ENCODE peak calls at places on chromosome 3, in ten cellular contexts. One of them, this sample, is unnamed.

GRCh38 chr3:129195731-129196256 is 12.1 kb upstream of the CNBP start:
- DNase-seq in SIG-M5: no peak
- DNase-seq in epithelial cell of proximal tubule: peak
- DNase-seq in activated CD4-positive, alpha-beta T cell treated with anti-CD3 and anti-CD28 coated beads for 36 hours: peak
- DNase-seq in central memory CD8-positive, alpha-beta T cell: no peak
- DNase-seq in right cardiac atrium: peak
- DNase-seq in lower leg skin: peak
- DNase-seq in posterior cingulate gyrus: no peak
- DNase-seq in SK-N-SH: no peak
- DNase-seq in HS-5: peak
- DNase-seq in this sample: peak

GRCh38 chr3:122975163-122975923 is 52.2 kb downstream of the SEMA5B start:
- DNase-seq in SIG-M5: no peak
- DNase-seq in epithelial cell of proximal tubule: no peak
- DNase-seq in activated CD4-positive, alpha-beta T cell treated with anti-CD3 and anti-CD28 coated beads for 36 hours: peak
- DNase-seq in central memory CD8-positive, alpha-beta T cell: peak
- DNase-seq in right cardiac atrium: no peak
- DNase-seq in lower leg skin: no peak
- DNase-seq in posterior cingulate gyrus: no peak
- DNase-seq in SK-N-SH: peak
- DNase-seq in HS-5: no peak
- DNase-seq in this sample: no peak

GRCh38 chr3:60594025-60594424 is 657.2 kb downstream of the FHIT start:
- DNase-seq in SIG-M5: no peak
- DNase-seq in epithelial cell of proximal tubule: no peak
- DNase-seq in activated CD4-positive, alpha-beta T cell treated with anti-CD3 and anti-CD28 coated beads for 36 hours: no peak
- DNase-seq in central memory CD8-positive, alpha-beta T cell: no peak
- DNase-seq in right cardiac atrium: peak
- DNase-seq in lower leg skin: peak
- DNase-seq in posterior cingulate gyrus: no peak
- DNase-seq in SK-N-SH: no peak
- DNase-seq in HS-5: no peak
- DNase-seq in this sample: peak

GRCh38 chr3:129317876-129318275 is 39.2 kb downstream of the HMCES start:
- DNase-seq in SIG-M5: no peak
- DNase-seq in epithelial cell of proximal tubule: no peak
- DNase-seq in activated CD4-positive, alpha-beta T cell treated with anti-CD3 and anti-CD28 coated beads for 36 hours: no peak
- DNase-seq in central memory CD8-positive, alpha-beta T cell: no peak
- DNase-seq in right cardiac atrium: no peak
- DNase-seq in lower leg skin: no peak
- DNase-seq in posterior cingulate gyrus: no peak
- DNase-seq in SK-N-SH: no peak
- DNase-seq in HS-5: no peak
- DNase-seq in this sample: no peak

GRCh38 chr3:108486910-108487309 is 23.5 kb downstream of the MYH15 start:
- DNase-seq in SIG-M5: no peak
- DNase-seq in epithelial cell of proximal tubule: no peak
- DNase-seq in activated CD4-positive, alpha-beta T cell treated with anti-CD3 and anti-CD28 coated beads for 36 hours: no peak
- DNase-seq in central memory CD8-positive, alpha-beta T cell: no peak
- DNase-seq in right cardiac atrium: peak
- DNase-seq in lower leg skin: no peak
- DNase-seq in posterior cingulate gyrus: peak
- DNase-seq in SK-N-SH: peak
- DNase-seq in HS-5: no peak
- DNase-seq in this sample: peak

GRCh38 chr3:45273681-45274515 is 47.8 kb upstream of the TMEM158 start:
- DNase-seq in SIG-M5: no peak
- DNase-seq in epithelial cell of proximal tubule: no peak
- DNase-seq in activated CD4-positive, alpha-beta T cell treated with anti-CD3 and anti-CD28 coated beads for 36 hours: no peak
- DNase-seq in central memory CD8-positive, alpha-beta T cell: no peak
- DNase-seq in right cardiac atrium: no peak
- DNase-seq in lower leg skin: no peak
- DNase-seq in posterior cingulate gyrus: no peak
- DNase-seq in SK-N-SH: no peak
- DNase-seq in HS-5: peak
- DNase-seq in this sample: no peak

GRCh38 chr3:128369881-128370642 is 96.6 kb downstream of the DNAJB8 start:
- DNase-seq in SIG-M5: no peak
- DNase-seq in epithelial cell of proximal tubule: no peak
- DNase-seq in activated CD4-positive, alpha-beta T cell treated with anti-CD3 and anti-CD28 coated beads for 36 hours: no peak
- DNase-seq in central memory CD8-positive, alpha-beta T cell: no peak
- DNase-seq in right cardiac atrium: no peak
- DNase-seq in lower leg skin: no peak
- DNase-seq in posterior cingulate gyrus: no peak
- DNase-seq in SK-N-SH: no peak
- DNase-seq in HS-5: no peak
- DNase-seq in this sample: no peak

GRCh38 chr3:9994086-9994844 is 7.6 kb upstream of the EMC3 start:
- DNase-seq in SIG-M5: no peak
- DNase-seq in epithelial cell of proximal tubule: no peak
- DNase-seq in activated CD4-positive, alpha-beta T cell treated with anti-CD3 and anti-CD28 coated beads for 36 hours: no peak
- DNase-seq in central memory CD8-positive, alpha-beta T cell: no peak
- DNase-seq in right cardiac atrium: no peak
- DNase-seq in lower leg skin: no peak
- DNase-seq in posterior cingulate gyrus: no peak
- DNase-seq in SK-N-SH: no peak
- DNase-seq in HS-5: no peak
- DNase-seq in this sample: peak

GRCh38 chr3:28575748-28576589 is 227.3 kb upstream of the AZI2 start:
- DNase-seq in SIG-M5: no peak
- DNase-seq in epithelial cell of proximal tubule: no peak
- DNase-seq in activated CD4-positive, alpha-beta T cell treated with anti-CD3 and anti-CD28 coated beads for 36 hours: peak
- DNase-seq in central memory CD8-positive, alpha-beta T cell: no peak
- DNase-seq in right cardiac atrium: peak
- DNase-seq in lower leg skin: no peak
- DNase-seq in posterior cingulate gyrus: peak
- DNase-seq in SK-N-SH: peak
- DNase-seq in HS-5: no peak
- DNase-seq in this sample: no peak

GRCh38 chr3:45942051-45942825 is 1.0 kb upstream of the CXCR6 start:
- DNase-seq in SIG-M5: no peak
- DNase-seq in epithelial cell of proximal tubule: no peak
- DNase-seq in activated CD4-positive, alpha-beta T cell treated with anti-CD3 and anti-CD28 coated beads for 36 hours: no peak
- DNase-seq in central memory CD8-positive, alpha-beta T cell: no peak
- DNase-seq in right cardiac atrium: no peak
- DNase-seq in lower leg skin: no peak
- DNase-seq in posterior cingulate gyrus: no peak
- DNase-seq in SK-N-SH: peak
- DNase-seq in HS-5: no peak
- DNase-seq in this sample: no peak

GRCh38 chr3:151210676-151211381 is 7.8 kb upstream of the GPR171 start:
- DNase-seq in SIG-M5: no peak
- DNase-seq in epithelial cell of proximal tubule: no peak
- DNase-seq in activated CD4-positive, alpha-beta T cell treated with anti-CD3 and anti-CD28 coated beads for 36 hours: peak
- DNase-seq in central memory CD8-positive, alpha-beta T cell: no peak
- DNase-seq in right cardiac atrium: no peak
- DNase-seq in lower leg skin: no peak
- DNase-seq in posterior cingulate gyrus: no peak
- DNase-seq in SK-N-SH: no peak
- DNase-seq in HS-5: no peak
- DNase-seq in this sample: no peak

GRCh38 chr3:50926868-50927267 is 252.1 kb downstream of the DOCK3 start:
- DNase-seq in SIG-M5: no peak
- DNase-seq in epithelial cell of proximal tubule: no peak
- DNase-seq in activated CD4-positive, alpha-beta T cell treated with anti-CD3 and anti-CD28 coated beads for 36 hours: no peak
- DNase-seq in central memory CD8-positive, alpha-beta T cell: no peak
- DNase-seq in right cardiac atrium: no peak
- DNase-seq in lower leg skin: no peak
- DNase-seq in posterior cingulate gyrus: no peak
- DNase-seq in SK-N-SH: no peak
- DNase-seq in HS-5: no peak
- DNase-seq in this sample: no peak

GRCh38 chr3:188832961-188833615 is 338.7 kb upstream of the TPRG1 start:
- DNase-seq in SIG-M5: no peak
- DNase-seq in epithelial cell of proximal tubule: peak
- DNase-seq in activated CD4-positive, alpha-beta T cell treated with anti-CD3 and anti-CD28 coated beads for 36 hours: no peak
- DNase-seq in central memory CD8-positive, alpha-beta T cell: no peak
- DNase-seq in right cardiac atrium: no peak
- DNase-seq in lower leg skin: peak
- DNase-seq in posterior cingulate gyrus: no peak
- DNase-seq in SK-N-SH: no peak
- DNase-seq in HS-5: no peak
- DNase-seq in this sample: peak

GRCh38 chr3:69699183-69699582 is 40.1 kb upstream of the MITF start:
- DNase-seq in SIG-M5: no peak
- DNase-seq in epithelial cell of proximal tubule: no peak
- DNase-seq in activated CD4-positive, alpha-beta T cell treated with anti-CD3 and anti-CD28 coated beads for 36 hours: no peak
- DNase-seq in central memory CD8-positive, alpha-beta T cell: no peak
- DNase-seq in right cardiac atrium: no peak
- DNase-seq in lower leg skin: no peak
- DNase-seq in posterior cingulate gyrus: no peak
- DNase-seq in SK-N-SH: no peak
- DNase-seq in HS-5: no peak
- DNase-seq in this sample: no peak

GRCh38 chr3:150235799-150236198 is 172.3 kb upstream of the TSC22D2 start:
- DNase-seq in SIG-M5: no peak
- DNase-seq in epithelial cell of proximal tubule: no peak
- DNase-seq in activated CD4-positive, alpha-beta T cell treated with anti-CD3 and anti-CD28 coated beads for 36 hours: no peak
- DNase-seq in central memory CD8-positive, alpha-beta T cell: no peak
- DNase-seq in right cardiac atrium: no peak
- DNase-seq in lower leg skin: no peak
- DNase-seq in posterior cingulate gyrus: no peak
- DNase-seq in SK-N-SH: no peak
- DNase-seq in HS-5: no peak
- DNase-seq in this sample: peak

GRCh38 chr3:59265566-59265965 is 215.7 kb upstream of the CFAP20DC start:
- DNase-seq in SIG-M5: no peak
- DNase-seq in epithelial cell of proximal tubule: no peak
- DNase-seq in activated CD4-positive, alpha-beta T cell treated with anti-CD3 and anti-CD28 coated beads for 36 hours: no peak
- DNase-seq in central memory CD8-positive, alpha-beta T cell: no peak
- DNase-seq in right cardiac atrium: no peak
- DNase-seq in lower leg skin: no peak
- DNase-seq in posterior cingulate gyrus: no peak
- DNase-seq in SK-N-SH: no peak
- DNase-seq in HS-5: no peak
- DNase-seq in this sample: no peak

GRCh38 chr3:134852893-134853351 is 57.9 kb downstream of the EPHB1 start:
- DNase-seq in SIG-M5: peak
- DNase-seq in epithelial cell of proximal tubule: no peak
- DNase-seq in activated CD4-positive, alpha-beta T cell treated with anti-CD3 and anti-CD28 coated beads for 36 hours: peak
- DNase-seq in central memory CD8-positive, alpha-beta T cell: no peak
- DNase-seq in right cardiac atrium: no peak
- DNase-seq in lower leg skin: no peak
- DNase-seq in posterior cingulate gyrus: no peak
- DNase-seq in SK-N-SH: no peak
- DNase-seq in HS-5: no peak
- DNase-seq in this sample: no peak

GRCh38 chr3:184361532-184361931 is at the start of the genes CLCN2 and POLR2H:
- DNase-seq in SIG-M5: no peak
- DNase-seq in epithelial cell of proximal tubule: no peak
- DNase-seq in activated CD4-positive, alpha-beta T cell treated with anti-CD3 and anti-CD28 coated beads for 36 hours: peak
- DNase-seq in central memory CD8-positive, alpha-beta T cell: no peak
- DNase-seq in right cardiac atrium: peak
- DNase-seq in lower leg skin: no peak
- DNase-seq in posterior cingulate gyrus: peak
- DNase-seq in SK-N-SH: peak
- DNase-seq in HS-5: no peak
- DNase-seq in this sample: peak

GRCh38 chr3:48058089-48058488 is 41.9 kb upstream of the MAP4 start:
- DNase-seq in SIG-M5: no peak
- DNase-seq in epithelial cell of proximal tubule: no peak
- DNase-seq in activated CD4-positive, alpha-beta T cell treated with anti-CD3 and anti-CD28 coated beads for 36 hours: no peak
- DNase-seq in central memory CD8-positive, alpha-beta T cell: no peak
- DNase-seq in right cardiac atrium: no peak
- DNase-seq in lower leg skin: no peak
- DNase-seq in posterior cingulate gyrus: no peak
- DNase-seq in SK-N-SH: no peak
- DNase-seq in HS-5: no peak
- DNase-seq in this sample: no peak

GRCh38 chr3:48473617-48473952 is 27.0 kb downstream of the ATRIP start:
- DNase-seq in SIG-M5: no peak
- DNase-seq in epithelial cell of proximal tubule: no peak
- DNase-seq in activated CD4-positive, alpha-beta T cell treated with anti-CD3 and anti-CD28 coated beads for 36 hours: no peak
- DNase-seq in central memory CD8-positive, alpha-beta T cell: no peak
- DNase-seq in right cardiac atrium: no peak
- DNase-seq in lower leg skin: no peak
- DNase-seq in posterior cingulate gyrus: no peak
- DNase-seq in SK-N-SH: no peak
- DNase-seq in HS-5: no peak
- DNase-seq in this sample: no peak